ENCODE peak calls at places on chromosomes 6 and 20, in seven cellular contexts. K is heart right ventricle, J is stomach, E is esophagus squamous epithelium, N is HCT116, M is heart left ventricle, R is A673. O is an unnamed sample. For H3K36me3, the result is how much of the 10 kb centered on the place peaks cover.

GRCh38 chr6:161836643-161837448 is 563.0 kb upstream of the AGPAT4 start:
- DNase-seq in K (no peak), J (no peak), E (no peak), N (peak), M (no peak), R (no peak), O (no peak)

GRCh38 chr20:51767018-51767866 is 948 bp downstream of the ATP9A start:
- DNase-seq in K (peak), J (peak), E (no peak), N (peak), M (peak), R (peak), O (peak)

GRCh38 chr6:11043961-11044711 is at the start of gene ELOVL2:
- DNase-seq in K (peak), J (no peak), E (no peak), N (no peak), M (peak), R (peak), O (no peak)

GRCh38 chr6:33746036-33746600 is 587 bp downstream of the IP6K3 start:
- DNase-seq in K (peak), J (no peak), E (no peak), N (no peak), M (peak), R (peak), O (no peak)

GRCh38 chr6:145704153-145704781 is 31.1 kb downstream of the EPM2A start:
- DNase-seq in K (no peak), J (no peak), E (no peak), N (no peak), M (no peak), R (peak), O (no peak)

GRCh38 chr6:816510-817084 is 123.7 kb upstream of the EXOC2 start:
- DNase-seq in K (no peak), J (no peak), E (no peak), N (no peak), M (no peak), R (no peak), O (no peak)

GRCh38 chr20:21099653-21100589 is 6.2 kb downstream of the LINC00237 start:
- DNase-seq in K (no peak), J (peak), E (no peak), N (no peak), M (peak), R (peak), O (no peak)

GRCh38 chr6:77926198-77926752 is 273.4 kb downstream of the MEI4 start:
- DNase-seq in K (no peak), J (no peak), E (no peak), N (peak), M (no peak), R (no peak), O (no peak)

GRCh38 chr6:5214570-5215052 is 46.1 kb downstream of the LYRM4 start:
- DNase-seq in K (peak), J (no peak), E (no peak), N (peak), M (peak), R (peak), O (no peak)

GRCh38 chr6:35566794-35567193 is 54.1 kb upstream of the TULP1 start:
- DNase-seq in K (no peak), J (no peak), E (no peak), N (no peak), M (no peak), R (no peak), O (no peak)

GRCh38 chr6:4355241-4355640 is 219.9 kb upstream of the ECI2 start:
- DNase-seq in K (no peak), J (peak), E (no peak), N (peak), M (no peak), R (peak), O (peak)

GRCh38 chr6:15351631-15352030 is 105.8 kb downstream of the JARID2 start:
- DNase-seq in K (peak), J (no peak), E (no peak), N (no peak), M (peak), R (no peak), O (no peak)

GRCh38 chr6:91317247-91317646 is 730.4 kb upstream of the MAP3K7 start:
- DNase-seq in K (no peak), J (no peak), E (no peak), N (no peak), M (no peak), R (no peak), O (no peak)

GRCh38 chr6:143299253-143300166 is 151.0 kb downstream of the ADAT2 start:
- DNase-seq in K (no peak), J (no peak), E (no peak), N (no peak), M (no peak), R (no peak), O (no peak)

GRCh38 chr6:456358-456857 is 64.9 kb downstream of the IRF4 start:
- DNase-seq in K (no peak), J (no peak), E (no peak), N (no peak), M (no peak), R (no peak), O (no peak)

GRCh38 chr20:34566978-34567884 is 8.7 kb downstream of the MAP1LC3A start:
- DNase-seq in K (no peak), J (no peak), E (no peak), N (no peak), M (no peak), R (no peak), O (no peak)

GRCh38 chr6:105793132-105793531 is 293.0 kb upstream of the PRDM1 start:
- DNase-seq in K (no peak), J (no peak), E (no peak), N (no peak), M (no peak), R (no peak), O (no peak)
- TF ChIP-seq CTCF in K (peak), J (no peak), E (no peak), N (peak), M (no peak), R (no peak), O (peak)

GRCh38 chr20:10940941-10941340 is 267.1 kb upstream of the JAG1 start:
- DNase-seq in K (no peak), J (no peak), E (no peak), N (no peak), M (no peak), R (no peak), O (no peak)

GRCh38 chr20:10947726-10948125 is 273.9 kb upstream of the JAG1 start:
- DNase-seq in K (no peak), J (no peak), E (no peak), N (no peak), M (no peak), R (no peak), O (no peak)

GRCh38 chr20:10949930-10950783 is 276.4 kb upstream of the JAG1 start:
- DNase-seq in K (no peak), J (no peak), E (no peak), N (no peak), M (no peak), R (no peak), O (no peak)

GRCh38 chr20:10946124-10946880 is 272.5 kb upstream of the JAG1 start:
- DNase-seq in K (no peak), J (no peak), E (no peak), N (no peak), M (no peak), R (no peak), O (no peak)
- H3K4me3 ChIP-seq in K (no peak), J (no peak), E (no peak), N (no peak), M (no peak), R (no peak), O (no peak)

DNA sequence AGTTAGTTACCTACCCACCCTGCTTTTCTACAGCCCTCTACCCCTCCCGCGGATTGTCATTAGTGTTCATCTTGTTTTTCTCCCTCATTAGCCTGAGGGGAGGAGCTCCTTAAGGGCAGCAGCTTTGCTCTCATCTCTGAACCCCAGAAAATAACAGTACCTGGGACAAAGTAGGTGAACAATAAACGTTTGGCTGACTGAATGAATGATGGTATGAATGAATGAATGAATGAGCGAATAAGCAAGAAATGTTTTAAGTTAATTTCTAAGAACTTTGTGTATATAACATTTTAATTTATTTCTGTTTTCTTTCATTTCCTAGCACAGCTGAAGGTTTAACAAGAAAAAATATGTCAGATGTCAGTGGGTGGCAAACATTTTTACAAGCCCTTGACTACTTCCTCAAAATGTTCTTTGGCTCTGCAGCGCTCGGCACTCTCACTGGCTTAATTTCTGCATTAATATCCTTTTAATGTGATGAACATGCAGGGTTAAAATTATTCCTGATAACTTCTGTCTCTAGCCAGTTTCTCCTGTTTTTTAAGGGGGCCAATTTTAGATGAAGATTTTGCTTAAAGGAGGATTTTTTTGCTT is 50.1 kb downstream of the SLC9A8 start:
- DNase-seq in K (no peak), J (no peak), E (no peak), N (no peak), M (no peak), R (no peak), O (no peak)
- H3K36me3 ChIP-seq in K (half or more), J (half or more), E (half or more), N (under half), M (half or more), R (under half), O (under half)

DNA sequence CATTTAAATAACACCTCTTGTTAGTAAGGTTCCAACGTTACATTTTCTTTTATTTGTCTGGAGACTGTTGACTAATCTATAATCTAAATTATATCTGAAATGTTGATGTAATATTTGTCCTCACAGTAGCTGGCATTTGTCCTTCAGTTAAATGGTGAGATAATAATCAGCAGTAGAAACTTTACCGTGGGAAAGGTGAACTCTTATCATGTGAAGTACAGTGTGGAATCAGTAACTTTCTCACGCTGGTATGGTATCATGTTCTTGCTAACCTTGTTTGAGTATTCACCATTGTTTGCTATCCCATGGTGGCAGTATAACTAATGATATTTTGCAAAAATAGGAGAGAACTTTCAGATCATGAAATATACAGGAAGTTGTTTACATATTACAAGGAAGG is 4.7 kb downstream of the GMNN start:
- DNase-seq in K (no peak), J (no peak), E (no peak), N (no peak), M (no peak), R (no peak), O (no peak)
- TF ChIP-seq CTCF in K (no peak), J (no peak), E (no peak), N (no peak), M (no peak), R (no peak), O (no peak)

GRCh38 chr6:18990313-18990978 is 603.3 kb downstream of the RNF144B start:
- DNase-seq in K (peak), J (peak), E (no peak), N (peak), M (peak), R (peak), O (no peak)
- H3K4me3 ChIP-seq in K (peak), J (no peak), E (no peak), N (no peak), M (no peak), R (no peak), O (no peak)

GRCh38 chr20:25479638-25480037 is 72.2 kb downstream of the GINS1 start:
- DNase-seq in K (no peak), J (no peak), E (no peak), N (no peak), M (no peak), R (no peak), O (no peak)

GRCh38 chr20:25478889-25479568 is 71.6 kb downstream of the GINS1 start:
- DNase-seq in K (no peak), J (no peak), E (no peak), N (no peak), M (no peak), R (no peak), O (no peak)

GRCh38 chr20:25477156-25477882 is 69.8 kb downstream of the GINS1 start:
- DNase-seq in K (no peak), J (no peak), E (no peak), N (no peak), M (no peak), R (no peak), O (no peak)

GRCh38 chr20:25480156-25480555 is 72.7 kb downstream of the GINS1 start:
- DNase-seq in K (no peak), J (no peak), E (no peak), N (no peak), M (no peak), R (no peak), O (no peak)

GRCh38 chr20:25476106-25477105 is 68.9 kb downstream of the GINS1 start:
- DNase-seq in K (no peak), J (no peak), E (no peak), N (no peak), M (no peak), R (no peak), O (no peak)
- H3K36me3 ChIP-seq in K (under half), J (half or more), E (half or more), N (under half), M (under half), R (under half), O (under half)

GRCh38 chr20:3408251-3408637 is 775 bp upstream of the DNAAF9 start:
- DNase-seq in K (no peak), J (no peak), E (no peak), N (no peak), M (no peak), R (no peak), O (no peak)

GRCh38 chr20:3406481-3407425 is 716 bp downstream of the DNAAF9 start:
- DNase-seq in K (peak), J (peak), E (no peak), N (no peak), M (peak), R (peak), O (no peak)

GRCh38 chr20:3409417-3409816 is 1.9 kb upstream of the DNAAF9 start:
- DNase-seq in K (no peak), J (no peak), E (no peak), N (no peak), M (no peak), R (no peak), O (no peak)

GRCh38 chr20:3405696-3406358 is 1.6 kb downstream of the DNAAF9 start:
- DNase-seq in K (no peak), J (no peak), E (no peak), N (no peak), M (no peak), R (no peak), O (no peak)

DNA sequence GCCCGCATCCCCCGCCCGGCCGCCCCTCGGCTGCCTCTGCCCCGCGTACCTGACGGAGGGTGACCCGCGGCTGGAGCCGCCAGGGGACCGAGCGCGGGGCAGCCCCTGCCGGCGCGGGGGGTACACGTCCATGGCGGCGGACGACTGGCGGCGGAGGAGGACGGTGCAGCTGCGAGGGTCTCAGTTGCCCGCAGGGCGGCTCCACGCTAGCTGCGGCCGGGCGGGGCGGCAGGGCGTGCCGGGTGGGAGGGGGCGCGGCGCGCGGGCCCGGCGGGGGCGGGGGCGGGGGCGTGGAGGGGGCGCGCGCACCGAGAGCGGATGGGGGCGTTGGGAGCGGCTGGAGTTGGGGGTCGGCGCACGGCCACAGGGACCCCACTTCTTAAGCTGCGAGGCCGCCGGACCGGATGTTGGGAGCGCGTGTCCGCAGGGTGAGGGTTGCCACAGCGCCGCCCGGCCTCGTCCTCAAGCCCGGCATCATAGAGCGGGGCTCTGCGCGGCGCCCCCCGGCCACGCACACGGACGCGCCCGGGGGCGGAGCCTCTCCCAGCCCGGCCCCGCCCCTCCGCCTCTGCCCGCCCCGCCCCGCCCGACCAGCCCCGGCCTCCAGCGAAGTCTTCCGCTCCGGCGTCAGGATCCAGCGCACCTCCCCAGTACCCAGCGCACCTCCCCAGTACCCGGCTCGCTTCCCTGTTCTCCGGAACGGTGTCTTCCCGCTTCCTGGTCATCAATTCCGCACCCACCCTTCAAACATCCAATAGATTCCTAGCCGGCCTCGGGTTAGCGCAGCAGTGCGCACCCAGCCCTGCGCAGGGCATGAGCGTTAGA is at the start of gene DNAAF9:
- DNase-seq in K (peak), J (peak), E (no peak), N (peak), M (peak), R (peak), O (peak)
- TF ChIP-seq CTCF in K (peak), J (no peak), E (peak), N (no peak), M (peak), R (peak), O (peak)